ENCODE peak calls at places on chromosomes 1 and 21, in four cellular contexts. J, E, Z and C are unnamed samples.

GRCh38 chr1:65992160-65993046 is 199.7 kb downstream of the PDE4B start:
- DNase-seq in J (no peak), E (no peak), Z (no peak), C (no peak)

GRCh38 chr21:42373908-42374455 is 7.6 kb upstream of the TFF1 start:
- DNase-seq in J (no peak), E (no peak), Z (no peak), C (no peak)

GRCh38 chr1:231691618-231692259 is 65.1 kb downstream of the DISC1 start:
- DNase-seq in J (no peak), E (no peak), Z (no peak), C (no peak)

GRCh38 chr1:109034382-109034781 is 7.5 kb downstream of the WDR47 start:
- DNase-seq in J (no peak), E (no peak), Z (no peak), C (no peak)

GRCh38 chr1:25021586-25022215 is 91.6 kb upstream of the RUNX3 start:
- DNase-seq in J (no peak), E (no peak), Z (no peak), C (no peak)

GRCh38 chr1:239884776-239885175 is 206.9 kb upstream of the FMN2 start:
- DNase-seq in J (no peak), E (no peak), Z (no peak), C (no peak)

GRCh38 chr1:84345220-84345619 is 43.7 kb downstream of the SAMD13 start:
- DNase-seq in J (no peak), E (no peak), Z (no peak), C (no peak)

GRCh38 chr1:36176151-36176949 is 20.4 kb downstream of the MAP7D1 start:
- DNase-seq in J (no peak), E (no peak), Z (no peak), C (no peak)

GRCh38 chr1:64595871-64596515 is 126.1 kb downstream of the CACHD1 start:
- DNase-seq in J (no peak), E (no peak), Z (no peak), C (no peak)

GRCh38 chr1:212858461-212859265 is 588 bp downstream of the FLVCR1 start:
- DNase-seq in J (peak), E (peak), Z (peak), C (peak)

GRCh38 chr21:31363720-31364119 is 19.7 kb upstream of the TIAM1 start:
- DNase-seq in J (peak), E (no peak), Z (no peak), C (no peak)

GRCh38 chr1:231355171-231355570 is 17.1 kb downstream of the SPRTN start:
- DNase-seq in J (no peak), E (no peak), Z (no peak), C (no peak)

GRCh38 chr1:230807029-230807428 is 59.8 kb downstream of the CAPN9 start:
- DNase-seq in J (no peak), E (no peak), Z (no peak), C (no peak)

GRCh38 chr1:109383087-109383779 is 14.5 kb downstream of the SORT1 start:
- DNase-seq in J (no peak), E (no peak), Z (no peak), C (no peak)

GRCh38 chr1:28074892-28075511 is 13.4 kb downstream of the EYA3 start:
- DNase-seq in J (no peak), E (no peak), Z (no peak), C (no peak)

GRCh38 chr1:92315766-92316413 is 17.0 kb downstream of the RPAP2 start:
- DNase-seq in J (peak), E (peak), Z (no peak), C (peak)

GRCh38 chr1:190597361-190597760 is 119.7 kb upstream of the BRINP3 start:
- DNase-seq in J (no peak), E (no peak), Z (no peak), C (no peak)

GRCh38 chr1:117068580-117068979 is 8.5 kb downstream of the TTF2 start:
- DNase-seq in J (no peak), E (no peak), Z (no peak), C (no peak)

GRCh38 chr1:232950919-232951579 is 638 bp downstream of the NTPCR start:
- DNase-seq in J (peak), E (no peak), Z (no peak), C (peak)

GRCh38 chr1:209595032-209595431 is 11.5 kb downstream of the CAMK1G start:
- DNase-seq in J (no peak), E (no peak), Z (no peak), C (no peak)

GRCh38 chr21:41171210-41171609 is 3.2 kb downstream of the BACE2 start:
- DNase-seq in J (no peak), E (no peak), Z (no peak), C (no peak)

GRCh38 chr1:109624215-109625010 is 4.8 kb downstream of the AMPD2 start:
- DNase-seq in J (no peak), E (no peak), Z (no peak), C (no peak)

GRCh38 chr21:25563399-25564116 is 43.7 kb downstream of the MRPL39 start:
- DNase-seq in J (peak), E (peak), Z (no peak), C (peak)